ENCODE peak calls at places on chromosomes 7 and 10, in nine cellular contexts. One of them, this sample, is unnamed.

GRCh38 chr7:106166651-106167342 is 54.7 kb upstream of the SYPL1 start:
- DNase-seq in NCI-H1092: peak
- DNase-seq in GM12865: peak
- DNase-seq in activated B cell treated with CpG ODN at 0.5 μM for 24 hours: no peak
- DNase-seq in iris pigment epithelial cell: peak
- DNase-seq in CD8-positive, alpha-beta T cell: peak
- DNase-seq in lower leg skin: no peak
- DNase-seq in activated CD8-positive, alpha-beta memory T cell treated with anti-CD3 and anti-CD28 coated beads for 24 hours: no peak
- DNase-seq in fibroblast of villous mesenchyme: peak
- DNase-seq in this sample: peak

GRCh38 chr10:125482108-125482507 is 200.9 kb downstream of the TEX36 start:
- DNase-seq in lower leg skin: no peak
- DNase-seq in NCI-H1092: no peak
- DNase-seq in GM12865: no peak
- DNase-seq in activated B cell treated with CpG ODN at 0.5 μM for 24 hours: no peak
- DNase-seq in CD8-positive, alpha-beta T cell: no peak
- DNase-seq in activated CD8-positive, alpha-beta memory T cell treated with anti-CD3 and anti-CD28 coated beads for 24 hours: no peak
- DNase-seq in fibroblast of villous mesenchyme: peak
- DNase-seq in iris pigment epithelial cell: peak
- DNase-seq in this sample: no peak

GRCh38 chr7:71723859-71724258 is 591.9 kb downstream of the GALNT17 start:
- DNase-seq in activated CD8-positive, alpha-beta memory T cell treated with anti-CD3 and anti-CD28 coated beads for 24 hours: no peak
- DNase-seq in GM12865: no peak
- DNase-seq in fibroblast of villous mesenchyme: no peak
- DNase-seq in iris pigment epithelial cell: no peak
- DNase-seq in CD8-positive, alpha-beta T cell: no peak
- DNase-seq in activated B cell treated with CpG ODN at 0.5 μM for 24 hours: no peak
- DNase-seq in lower leg skin: no peak
- DNase-seq in NCI-H1092: no peak
- DNase-seq in this sample: no peak

GRCh38 chr10:48613015-48613414 is 8.1 kb upstream of the ARHGAP22 start:
- DNase-seq in GM12865: no peak
- DNase-seq in CD8-positive, alpha-beta T cell: no peak
- DNase-seq in fibroblast of villous mesenchyme: no peak
- DNase-seq in iris pigment epithelial cell: no peak
- DNase-seq in lower leg skin: no peak
- DNase-seq in NCI-H1092: no peak
- DNase-seq in activated CD8-positive, alpha-beta memory T cell treated with anti-CD3 and anti-CD28 coated beads for 24 hours: peak
- DNase-seq in activated B cell treated with CpG ODN at 0.5 μM for 24 hours: no peak
- DNase-seq in this sample: no peak

GRCh38 chr10:132376394-132376851 is 20.6 kb upstream of the PWWP2B start:
- DNase-seq in activated B cell treated with CpG ODN at 0.5 μM for 24 hours: no peak
- DNase-seq in NCI-H1092: no peak
- DNase-seq in lower leg skin: no peak
- DNase-seq in CD8-positive, alpha-beta T cell: no peak
- DNase-seq in activated CD8-positive, alpha-beta memory T cell treated with anti-CD3 and anti-CD28 coated beads for 24 hours: no peak
- DNase-seq in iris pigment epithelial cell: no peak
- DNase-seq in GM12865: no peak
- DNase-seq in fibroblast of villous mesenchyme: no peak
- DNase-seq in this sample: peak

GRCh38 chr7:138204989-138205298 is 128.7 kb downstream of the AKR1D1 start:
- DNase-seq in activated CD8-positive, alpha-beta memory T cell treated with anti-CD3 and anti-CD28 coated beads for 24 hours: no peak
- DNase-seq in NCI-H1092: no peak
- DNase-seq in activated B cell treated with CpG ODN at 0.5 μM for 24 hours: no peak
- DNase-seq in GM12865: no peak
- DNase-seq in lower leg skin: no peak
- DNase-seq in fibroblast of villous mesenchyme: no peak
- DNase-seq in CD8-positive, alpha-beta T cell: no peak
- DNase-seq in iris pigment epithelial cell: no peak
- DNase-seq in this sample: no peak

GRCh38 chr7:99596408-99596955 is 1.6 kb upstream of the TMEM225B start:
- DNase-seq in CD8-positive, alpha-beta T cell: no peak
- DNase-seq in NCI-H1092: no peak
- DNase-seq in iris pigment epithelial cell: no peak
- DNase-seq in lower leg skin: no peak
- DNase-seq in fibroblast of villous mesenchyme: no peak
- DNase-seq in GM12865: no peak
- DNase-seq in activated B cell treated with CpG ODN at 0.5 μM for 24 hours: no peak
- DNase-seq in activated CD8-positive, alpha-beta memory T cell treated with anti-CD3 and anti-CD28 coated beads for 24 hours: no peak
- DNase-seq in this sample: no peak

GRCh38 chr7:155382802-155383171 is 75.1 kb upstream of the EN2 start:
- DNase-seq in CD8-positive, alpha-beta T cell: no peak
- DNase-seq in NCI-H1092: no peak
- DNase-seq in activated CD8-positive, alpha-beta memory T cell treated with anti-CD3 and anti-CD28 coated beads for 24 hours: no peak
- DNase-seq in GM12865: no peak
- DNase-seq in iris pigment epithelial cell: no peak
- DNase-seq in activated B cell treated with CpG ODN at 0.5 μM for 24 hours: no peak
- DNase-seq in fibroblast of villous mesenchyme: no peak
- DNase-seq in lower leg skin: no peak
- DNase-seq in this sample: no peak

GRCh38 chr7:137169282-137169698 is 174.2 kb downstream of the PTN start:
- DNase-seq in GM12865: peak
- DNase-seq in iris pigment epithelial cell: peak
- DNase-seq in activated B cell treated with CpG ODN at 0.5 μM for 24 hours: no peak
- DNase-seq in CD8-positive, alpha-beta T cell: no peak
- DNase-seq in lower leg skin: peak
- DNase-seq in fibroblast of villous mesenchyme: peak
- DNase-seq in activated CD8-positive, alpha-beta memory T cell treated with anti-CD3 and anti-CD28 coated beads for 24 hours: no peak
- DNase-seq in NCI-H1092: peak
- DNase-seq in this sample: peak

GRCh38 chr10:21197006-21197405 is 299.9 kb upstream of the NEBL start:
- DNase-seq in activated B cell treated with CpG ODN at 0.5 μM for 24 hours: no peak
- DNase-seq in activated CD8-positive, alpha-beta memory T cell treated with anti-CD3 and anti-CD28 coated beads for 24 hours: no peak
- DNase-seq in CD8-positive, alpha-beta T cell: no peak
- DNase-seq in NCI-H1092: no peak
- DNase-seq in lower leg skin: no peak
- DNase-seq in iris pigment epithelial cell: no peak
- DNase-seq in GM12865: no peak
- DNase-seq in fibroblast of villous mesenchyme: no peak
- DNase-seq in this sample: no peak

GRCh38 chr7:32298403-32299132 is 191.6 kb downstream of the LSM5 start:
- DNase-seq in GM12865: no peak
- DNase-seq in iris pigment epithelial cell: no peak
- DNase-seq in activated CD8-positive, alpha-beta memory T cell treated with anti-CD3 and anti-CD28 coated beads for 24 hours: no peak
- DNase-seq in NCI-H1092: peak
- DNase-seq in activated B cell treated with CpG ODN at 0.5 μM for 24 hours: no peak
- DNase-seq in lower leg skin: no peak
- DNase-seq in CD8-positive, alpha-beta T cell: no peak
- DNase-seq in fibroblast of villous mesenchyme: no peak
- DNase-seq in this sample: no peak

GRCh38 chr10:12077580-12078180 is 8.9 kb downstream of the DHTKD1 start:
- DNase-seq in CD8-positive, alpha-beta T cell: no peak
- DNase-seq in iris pigment epithelial cell: no peak
- DNase-seq in NCI-H1092: no peak
- DNase-seq in activated B cell treated with CpG ODN at 0.5 μM for 24 hours: peak
- DNase-seq in activated CD8-positive, alpha-beta memory T cell treated with anti-CD3 and anti-CD28 coated beads for 24 hours: no peak
- DNase-seq in GM12865: peak
- DNase-seq in fibroblast of villous mesenchyme: no peak
- DNase-seq in lower leg skin: no peak
- DNase-seq in this sample: no peak

GRCh38 chr10:60732240-60733188 is 45.8 kb upstream of the CDK1 start:
- DNase-seq in CD8-positive, alpha-beta T cell: peak
- DNase-seq in iris pigment epithelial cell: no peak
- DNase-seq in GM12865: peak
- DNase-seq in fibroblast of villous mesenchyme: no peak
- DNase-seq in NCI-H1092: no peak
- DNase-seq in activated CD8-positive, alpha-beta memory T cell treated with anti-CD3 and anti-CD28 coated beads for 24 hours: no peak
- DNase-seq in activated B cell treated with CpG ODN at 0.5 μM for 24 hours: peak
- DNase-seq in lower leg skin: no peak
- DNase-seq in this sample: no peak

GRCh38 chr7:48090095-48090805 is 1.2 kb downstream of the UPP1 start:
- DNase-seq in GM12865: no peak
- DNase-seq in CD8-positive, alpha-beta T cell: no peak
- DNase-seq in fibroblast of villous mesenchyme: peak
- DNase-seq in activated CD8-positive, alpha-beta memory T cell treated with anti-CD3 and anti-CD28 coated beads for 24 hours: no peak
- DNase-seq in lower leg skin: no peak
- DNase-seq in NCI-H1092: no peak
- DNase-seq in iris pigment epithelial cell: peak
- DNase-seq in activated B cell treated with CpG ODN at 0.5 μM for 24 hours: no peak
- DNase-seq in this sample: no peak

GRCh38 chr7:20331231-20331880 is 656 bp downstream of the ITGB8 start:
- DNase-seq in activated B cell treated with CpG ODN at 0.5 μM for 24 hours: peak
- DNase-seq in lower leg skin: no peak
- DNase-seq in activated CD8-positive, alpha-beta memory T cell treated with anti-CD3 and anti-CD28 coated beads for 24 hours: peak
- DNase-seq in fibroblast of villous mesenchyme: no peak
- DNase-seq in iris pigment epithelial cell: peak
- DNase-seq in NCI-H1092: peak
- DNase-seq in CD8-positive, alpha-beta T cell: no peak
- DNase-seq in GM12865: peak
- DNase-seq in this sample: peak

GRCh38 chr7:94578615-94579014 is 69.0 kb downstream of the CASD1 start:
- DNase-seq in NCI-H1092: no peak
- DNase-seq in activated CD8-positive, alpha-beta memory T cell treated with anti-CD3 and anti-CD28 coated beads for 24 hours: no peak
- DNase-seq in lower leg skin: no peak
- DNase-seq in activated B cell treated with CpG ODN at 0.5 μM for 24 hours: no peak
- DNase-seq in fibroblast of villous mesenchyme: no peak
- DNase-seq in iris pigment epithelial cell: no peak
- DNase-seq in GM12865: no peak
- DNase-seq in CD8-positive, alpha-beta T cell: no peak
- DNase-seq in this sample: no peak

GRCh38 chr7:158824028-158824427 is 5.3 kb downstream of the ESYT2 start:
- DNase-seq in iris pigment epithelial cell: no peak
- DNase-seq in CD8-positive, alpha-beta T cell: peak
- DNase-seq in fibroblast of villous mesenchyme: no peak
- DNase-seq in activated B cell treated with CpG ODN at 0.5 μM for 24 hours: no peak
- DNase-seq in lower leg skin: no peak
- DNase-seq in GM12865: peak
- DNase-seq in NCI-H1092: no peak
- DNase-seq in activated CD8-positive, alpha-beta memory T cell treated with anti-CD3 and anti-CD28 coated beads for 24 hours: no peak
- DNase-seq in this sample: no peak

GRCh38 chr10:121935702-121936101 is 7.9 kb upstream of the ATE1 start:
- DNase-seq in fibroblast of villous mesenchyme: peak
- DNase-seq in CD8-positive, alpha-beta T cell: no peak
- DNase-seq in iris pigment epithelial cell: no peak
- DNase-seq in GM12865: no peak
- DNase-seq in activated B cell treated with CpG ODN at 0.5 μM for 24 hours: no peak
- DNase-seq in NCI-H1092: no peak
- DNase-seq in activated CD8-positive, alpha-beta memory T cell treated with anti-CD3 and anti-CD28 coated beads for 24 hours: no peak
- DNase-seq in lower leg skin: no peak
- DNase-seq in this sample: no peak

GRCh38 chr7:46150721-46151120 is 229.6 kb upstream of the IGFBP3 start:
- DNase-seq in activated CD8-positive, alpha-beta memory T cell treated with anti-CD3 and anti-CD28 coated beads for 24 hours: no peak
- DNase-seq in lower leg skin: no peak
- DNase-seq in CD8-positive, alpha-beta T cell: no peak
- DNase-seq in fibroblast of villous mesenchyme: no peak
- DNase-seq in iris pigment epithelial cell: no peak
- DNase-seq in activated B cell treated with CpG ODN at 0.5 μM for 24 hours: no peak
- DNase-seq in NCI-H1092: no peak
- DNase-seq in GM12865: no peak
- DNase-seq in this sample: no peak

This sample was measured in DMS153.